ENCODE peak calls at places on chromosomes 13 and 19, in eight cellular contexts. D is heart right ventricle; G is hepatocyte; W is HuH-7; M is stimulated activated CD4-positive, alpha-beta T cell treated with anti-CD3 and anti-CD28 coated beads, TNF-alpha, amount 100 ng/mL, for 48 hours; H is foreskin fibroblast; B is OCI-LY7; F is NB4. C is an unnamed sample.

GRCh38 chr19:57477191-57478008 is at the start of gene ZNF772:
- DNase-seq in M (peak), W (peak), H (peak), F (peak), B (peak), D (peak), G (peak), C (peak)

GRCh38 chr13:24233351-24233901 is 72.9 kb downstream of the SPATA13 start:
- DNase-seq in H (no peak), G (peak), M (no peak), D (no peak), F (no peak), B (no peak), W (no peak), C (no peak)

GRCh38 chr13:35954207-35954560 is 177.0 kb downstream of the DCLK1 start:
- DNase-seq in H (no peak), G (no peak), W (no peak), F (no peak), M (no peak), D (no peak), B (no peak), C (no peak)

GRCh38 chr19:18100710-18101109 is 3.1 kb downstream of the MAST3 start:
- DNase-seq in F (no peak), B (no peak), D (no peak), W (no peak), M (no peak), H (no peak), G (no peak), C (no peak)

GRCh38 chr19:3653865-3654513 is 27.4 kb upstream of the CACTIN start:
- DNase-seq in W (peak), H (no peak), M (no peak), D (no peak), G (no peak), B (peak), F (peak), C (no peak)

GRCh38 chr13:48236528-48237353 is 3.7 kb downstream of the ITM2B start:
- DNase-seq in H (no peak), M (no peak), W (no peak), G (no peak), F (peak), B (no peak), D (no peak), C (no peak)

GRCh38 chr19:2315818-2316353 is 7.9 kb upstream of the LINGO3 start:
- DNase-seq in G (peak), D (peak), W (peak), M (no peak), F (peak), H (peak), B (peak), C (no peak)

GRCh38 chr19:56132316-56132822 is 8.7 kb upstream of the ZNF444 start:
- DNase-seq in W (no peak), D (peak), B (no peak), H (no peak), F (no peak), G (peak), M (no peak), C (no peak)

GRCh38 chr13:113077953-113078894 is 27.4 kb upstream of the F7 start:
- DNase-seq in F (peak), H (no peak), D (no peak), G (no peak), M (no peak), B (no peak), W (no peak), C (no peak)

GRCh38 chr13:75760182-75760981 is 124.3 kb downstream of the LMO7 start:
- DNase-seq in W (peak), G (peak), B (no peak), M (no peak), H (no peak), F (no peak), D (peak), C (peak)

GRCh38 chr13:39273953-39274352 is 235.7 kb downstream of the NHLRC3 start:
- DNase-seq in F (peak), B (peak), H (no peak), W (no peak), M (no peak), G (peak), D (no peak), C (no peak)

GRCh38 chr13:45750566-45750965 is 48.4 kb downstream of the CBY2 start:
- DNase-seq in B (no peak), G (no peak), M (no peak), F (no peak), H (no peak), W (no peak), D (no peak), C (no peak)

GRCh38 chr13:110323172-110323851 is 16.2 kb downstream of the COL4A2 start:
- DNase-seq in G (no peak), D (no peak), H (peak), B (no peak), W (no peak), M (no peak), F (no peak), C (no peak)

GRCh38 chr13:39226359-39226758 is 188.1 kb downstream of the NHLRC3 start:
- DNase-seq in B (no peak), H (no peak), M (no peak), G (no peak), F (no peak), D (peak), W (no peak), C (no peak)

GRCh38 chr19:45340232-45340898 is at the start of gene KLC3:
- DNase-seq in H (no peak), W (peak), D (no peak), M (no peak), B (peak), F (no peak), G (peak), C (peak)

GRCh38 chr13:101026736-101027398 is 352.3 kb upstream of the TMTC4 start:
- DNase-seq in M (no peak), W (no peak), D (no peak), G (no peak), B (no peak), F (no peak), H (no peak), C (no peak)

GRCh38 chr19:13036366-13036976 is 41.2 kb downstream of the NFIX start:
- DNase-seq in D (no peak), F (peak), B (no peak), M (no peak), G (peak), H (no peak), W (no peak), C (no peak)

GRCh38 chr13:72221276-72221962 is 354.4 kb upstream of the DACH1 start:
- DNase-seq in D (no peak), H (no peak), F (peak), M (no peak), G (peak), W (peak), B (peak), C (no peak)

GRCh38 chr19:13823256-13823655 is 28.0 kb downstream of the ZSWIM4 start:
- DNase-seq in G (no peak), B (no peak), H (no peak), D (no peak), W (no peak), M (no peak), F (no peak), C (no peak)

GRCh38 chr19:54873990-54874389 is at the start of gene FCAR:
- DNase-seq in M (no peak), D (no peak), F (peak), B (no peak), G (no peak), H (no peak), W (no peak), C (no peak)

GRCh38 chr13:93472296-93472695 is 245.7 kb downstream of the GPC6 start:
- DNase-seq in W (no peak), B (no peak), D (no peak), H (no peak), G (no peak), F (no peak), M (no peak), C (no peak)

GRCh38 chr13:45156565-45157361 is 36.5 kb downstream of the GTF2F2 start:
- DNase-seq in B (no peak), W (no peak), M (no peak), H (no peak), D (no peak), F (no peak), G (no peak), C (no peak)

GRCh38 chr13:104831823-104832222 is 1703.6 kb downstream of the EFNB2 start:
- DNase-seq in B (no peak), D (no peak), W (no peak), M (no peak), F (no peak), H (no peak), G (no peak), C (no peak)

GRCh38 chr13:43580280-43580679 is 206.5 kb downstream of the ENOX1 start:
- DNase-seq in G (no peak), M (no peak), B (no peak), H (no peak), F (no peak), D (no peak), W (no peak), C (no peak)

GRCh38 chr13:20125129-20125782 is 35.6 kb downstream of the GJA3 start:
- DNase-seq in D (no peak), B (no peak), F (no peak), G (no peak), H (peak), M (no peak), W (no peak), C (no peak)

GRCh38 chr19:5293607-5294089 is 47.0 kb downstream of the PTPRS start:
- DNase-seq in G (peak), D (no peak), W (no peak), B (no peak), M (no peak), F (no peak), H (peak), C (no peak)

GRCh38 chr13:80508031-80508430 is 167.1 kb upstream of the SPRY2 start:
- DNase-seq in M (no peak), G (no peak), W (no peak), F (no peak), D (no peak), B (no peak), H (peak), C (no peak)

GRCh38 chr19:17686592-17687042 is 1.5 kb downstream of the UNC13A start:
- DNase-seq in W (no peak), B (no peak), M (no peak), D (peak), F (peak), G (peak), H (no peak), C (no peak)

GRCh38 chr13:109904218-109904617 is 117.8 kb upstream of the IRS2 start:
- DNase-seq in D (no peak), G (no peak), B (peak), H (no peak), F (peak), M (no peak), W (peak), C (no peak)

GRCh38 chr13:75566658-75567057 is 17.1 kb downstream of the UCHL3 start:
- DNase-seq in W (no peak), G (peak), D (no peak), B (peak), F (peak), M (no peak), H (peak), C (no peak)

GRCh38 chr19:38512277-38512676 is 78.8 kb downstream of the RYR1 start:
- DNase-seq in W (no peak), F (no peak), G (no peak), H (no peak), B (no peak), M (no peak), D (no peak), C (no peak)

C was measured in naive thymus-derived CD4-positive, alpha-beta T cell.